ENCODE peak calls at places on chromosomes 7 and 10, in six cellular contexts. U is body of pancreas, Z is fibroblast of lung, O is heart right ventricle, K is GM23248, J is astrocyte. S is an unnamed sample.

GRCh38 chr10:43137971-43138756 is at the start of gene CSGALNACT2:
- DNase-seq in Z (peak), K (peak), O (peak), U (peak), J (peak), S (peak)

GRCh38 chr7:90816511-90817142 is 220.5 kb downstream of the CDK14 start:
- DNase-seq in Z (peak), U (no peak), J (peak), O (no peak), K (peak), S (no peak)

GRCh38 chr10:5094265-5095205 is at the start of gene AKR1C3:
- DNase-seq in J (peak), K (peak), O (peak), U (peak), Z (peak), S (no peak)

GRCh38 chr10:14889318-14889717 is 10.7 kb downstream of the SUV39H2 start:
- DNase-seq in O (no peak), K (peak), J (no peak), Z (peak), U (no peak), S (no peak)

GRCh38 chr10:124560377-124560776 is 98.8 kb downstream of the LHPP start:
- DNase-seq in K (peak), O (peak), Z (peak), J (peak), U (peak), S (peak)

GRCh38 chr7:23377134-23377533 is 78.0 kb downstream of the MALSU1 start:
- DNase-seq in O (no peak), K (peak), Z (peak), J (peak), U (no peak), S (no peak)

GRCh38 chr10:49050338-49050737 is 65.0 kb downstream of the VSTM4 start:
- DNase-seq in J (no peak), K (no peak), U (no peak), Z (peak), O (no peak), S (no peak)

GRCh38 chr7:24912874-24913514 is 67.0 kb downstream of the OSBPL3 start:
- DNase-seq in U (peak), J (no peak), Z (no peak), O (no peak), K (no peak), S (no peak)

GRCh38 chr7:148535227-148535626 is 55.3 kb upstream of the C7orf33 start:
- DNase-seq in Z (no peak), U (no peak), O (no peak), K (no peak), J (no peak), S (peak)

GRCh38 chr10:15225511-15225910 is 57.0 kb upstream of the NMT2 start:
- DNase-seq in J (no peak), K (no peak), U (no peak), O (no peak), Z (no peak), S (no peak)

GRCh38 chr10:115950320-115950719 is 322.7 kb downstream of the GFRA1 start:
- DNase-seq in K (no peak), J (peak), Z (peak), U (no peak), O (no peak), S (no peak)

GRCh38 chr7:140640727-140641531 is at the start of gene DENND2A:
- DNase-seq in Z (peak), O (peak), J (peak), K (peak), U (peak), S (peak)

GRCh38 chr7:140509789-140510188 is 30.5 kb upstream of the MKRN1 start:
- DNase-seq in J (no peak), Z (no peak), U (no peak), O (no peak), K (no peak), S (no peak)

GRCh38 chr10:7233259-7233991 is 177.4 kb downstream of the SFMBT2 start:
- DNase-seq in Z (no peak), U (no peak), O (no peak), J (no peak), K (no peak), S (no peak)

GRCh38 chr10:91607661-91608442 is 25.0 kb downstream of the PPP1R3C start:
- DNase-seq in K (peak), U (no peak), Z (no peak), J (peak), O (no peak), S (peak)

GRCh38 chr7:84675633-84676034 is 481.0 kb upstream of the SEMA3A start:
- DNase-seq in U (no peak), K (no peak), O (no peak), J (peak), Z (peak), S (no peak)

GRCh38 chr7:28364082-28364481 is 48.2 kb upstream of the CREB5 start:
- DNase-seq in K (no peak), Z (no peak), J (no peak), U (no peak), O (no peak), S (no peak)

GRCh38 chr7:132703742-132704141 is 127.5 kb upstream of the PLXNA4 start:
- DNase-seq in J (no peak), O (no peak), U (no peak), K (no peak), Z (no peak), S (no peak)

GRCh38 chr7:143296686-143297085 is 8.5 kb downstream of the CASP2 start:
- DNase-seq in Z (no peak), U (no peak), K (no peak), J (no peak), O (no peak), S (no peak)

GRCh38 chr10:115849197-115849596 is 423.8 kb downstream of the GFRA1 start:
- DNase-seq in J (peak), O (no peak), K (no peak), U (no peak), Z (no peak), S (no peak)

GRCh38 chr7:16791895-16792294 is 12.9 kb downstream of the AGR2 start:
- DNase-seq in K (peak), O (no peak), Z (peak), U (no peak), J (no peak), S (no peak)

GRCh38 chr7:14201353-14201752 is 211.9 kb upstream of the ETV1 start:
- DNase-seq in U (no peak), K (no peak), O (no peak), J (no peak), Z (no peak), S (no peak)

GRCh38 chr7:8125680-8126444 is 136.1 kb downstream of the ICA1 start:
- DNase-seq in Z (no peak), O (no peak), J (no peak), K (no peak), U (no peak), S (no peak)

GRCh38 chr10:116907588-116907987 is 58.3 kb downstream of the ENO4 start:
- DNase-seq in Z (no peak), J (no peak), K (no peak), U (no peak), O (no peak), S (no peak)

GRCh38 chr10:132433671-132434340 is 36.8 kb downstream of the PWWP2B start:
- DNase-seq in Z (no peak), U (no peak), J (no peak), K (no peak), O (no peak), S (no peak)

GRCh38 chr7:7911339-7911738 is 57.3 kb upstream of the GLCCI1 start:
- DNase-seq in K (peak), J (peak), O (no peak), U (no peak), Z (peak), S (no peak)

GRCh38 chr7:22197376-22197775 is 159.6 kb downstream of the RAPGEF5 start:
- DNase-seq in U (no peak), O (no peak), Z (no peak), K (no peak), J (no peak), S (no peak)

GRCh38 chr7:25949672-25950487 is 202.1 kb upstream of the NFE2L3 start:
- DNase-seq in U (peak), J (no peak), Z (no peak), K (peak), O (no peak), S (no peak)

GRCh38 chr7:65371468-65371867 is 2.2 kb upstream of the ZNF92 start:
- DNase-seq in U (peak), O (no peak), K (no peak), J (no peak), Z (no peak), S (no peak)

GRCh38 chr7:34463830-34464229 is 194.2 kb upstream of the NPSR1 start:
- DNase-seq in Z (no peak), K (peak), O (no peak), J (no peak), U (no peak), S (no peak)

GRCh38 chr10:23362879-23363787 is 18.5 kb upstream of the C10orf67 start:
- DNase-seq in O (no peak), J (no peak), U (no peak), K (no peak), Z (no peak), S (no peak)

GRCh38 chr10:4383683-4384082 is 442.3 kb upstream of the AKR1E2 start:
- DNase-seq in K (peak), U (no peak), Z (peak), J (peak), O (no peak), S (no peak)

GRCh38 chr10:71333154-71333887 is 14.3 kb downstream of the SLC29A3 start:
- DNase-seq in J (no peak), K (no peak), O (no peak), U (no peak), Z (no peak), S (no peak)

GRCh38 chr7:156999611-157000046 is 10.8 kb downstream of the MNX1 start:
- DNase-seq in O (no peak), Z (no peak), J (no peak), U (peak), K (no peak), S (no peak)

DNA sequence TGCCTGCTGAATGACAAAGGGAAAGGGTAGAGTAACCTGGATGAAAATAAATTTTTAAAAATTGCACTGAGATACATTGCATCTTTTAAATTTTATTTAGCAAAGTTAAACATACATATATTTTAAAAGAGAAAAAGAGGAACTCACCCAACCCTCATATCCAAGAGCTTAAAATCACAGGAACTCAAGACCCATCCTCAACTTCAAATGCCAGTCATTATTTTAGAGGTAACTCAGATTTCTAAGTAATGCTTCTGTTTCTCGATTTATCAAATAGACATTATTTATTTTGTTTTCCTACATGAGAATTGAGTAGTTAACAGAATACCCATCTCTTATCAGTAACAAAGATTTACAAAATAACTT is 32.4 kb upstream of the KMT2E start:
- DNase-seq in U (no peak), Z (no peak), O (no peak), J (no peak), K (no peak), S (no peak)
- H3K27ac ChIP-seq in U (no peak), Z (peak), O (peak), J (peak), K (peak), S (no peak)

GRCh38 chr10:30027057-30028005 is 32.1 kb downstream of the JCAD start:
- DNase-seq in O (peak), J (no peak), K (no peak), Z (no peak), U (peak), S (no peak)
- H3K4me3 ChIP-seq in O (no peak), J (no peak), K (no peak), Z (no peak), U (no peak), S (no peak)

DNA sequence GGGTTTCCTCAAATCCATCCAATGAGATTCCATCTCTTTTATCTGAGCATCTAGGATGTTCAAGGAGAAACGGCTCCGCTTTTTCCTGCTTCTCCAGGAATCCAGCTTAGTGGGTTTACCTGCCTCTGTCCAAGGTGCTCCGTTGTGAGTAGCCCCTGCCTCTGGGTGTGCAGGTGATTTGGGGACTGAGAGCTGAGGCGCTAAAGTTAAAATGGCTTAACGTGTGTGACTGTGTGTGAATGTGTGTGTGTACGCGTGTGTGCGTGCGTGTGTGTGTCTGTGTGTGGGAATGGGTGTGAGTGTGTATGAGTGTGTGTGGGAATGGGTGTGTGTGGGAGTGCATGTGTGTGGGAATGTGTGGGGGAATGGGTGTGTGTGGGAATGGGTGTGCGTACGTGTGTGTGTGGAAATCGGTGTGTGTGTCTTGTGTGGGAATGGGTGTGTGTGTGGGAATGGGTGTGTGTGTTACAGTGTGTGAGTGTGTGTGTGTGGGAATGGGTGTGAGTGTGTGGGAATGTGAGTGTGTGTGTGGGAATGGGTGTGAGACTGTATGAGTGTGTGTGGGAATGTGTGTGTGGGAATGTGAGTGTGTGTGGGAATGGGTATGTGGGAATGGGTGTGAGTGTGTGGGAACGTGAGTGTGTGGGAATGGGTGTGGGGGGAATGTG is 90.2 kb upstream of the INSIG1 start:
- DNase-seq in J (no peak), U (no peak), K (no peak), Z (no peak), O (no peak), S (no peak)
- H3K27ac ChIP-seq in J (peak), U (no peak), K (peak), Z (peak), O (peak), S (no peak)

GRCh38 chr10:126384269-126384873 is 3.9 kb downstream of the ADAM12 start:
- DNase-seq in J (peak), O (no peak), K (peak), Z (peak), U (no peak), S (no peak)
- H3K4me3 ChIP-seq in J (peak), O (no peak), K (peak), Z (no peak), U (no peak), S (no peak)

DNA sequence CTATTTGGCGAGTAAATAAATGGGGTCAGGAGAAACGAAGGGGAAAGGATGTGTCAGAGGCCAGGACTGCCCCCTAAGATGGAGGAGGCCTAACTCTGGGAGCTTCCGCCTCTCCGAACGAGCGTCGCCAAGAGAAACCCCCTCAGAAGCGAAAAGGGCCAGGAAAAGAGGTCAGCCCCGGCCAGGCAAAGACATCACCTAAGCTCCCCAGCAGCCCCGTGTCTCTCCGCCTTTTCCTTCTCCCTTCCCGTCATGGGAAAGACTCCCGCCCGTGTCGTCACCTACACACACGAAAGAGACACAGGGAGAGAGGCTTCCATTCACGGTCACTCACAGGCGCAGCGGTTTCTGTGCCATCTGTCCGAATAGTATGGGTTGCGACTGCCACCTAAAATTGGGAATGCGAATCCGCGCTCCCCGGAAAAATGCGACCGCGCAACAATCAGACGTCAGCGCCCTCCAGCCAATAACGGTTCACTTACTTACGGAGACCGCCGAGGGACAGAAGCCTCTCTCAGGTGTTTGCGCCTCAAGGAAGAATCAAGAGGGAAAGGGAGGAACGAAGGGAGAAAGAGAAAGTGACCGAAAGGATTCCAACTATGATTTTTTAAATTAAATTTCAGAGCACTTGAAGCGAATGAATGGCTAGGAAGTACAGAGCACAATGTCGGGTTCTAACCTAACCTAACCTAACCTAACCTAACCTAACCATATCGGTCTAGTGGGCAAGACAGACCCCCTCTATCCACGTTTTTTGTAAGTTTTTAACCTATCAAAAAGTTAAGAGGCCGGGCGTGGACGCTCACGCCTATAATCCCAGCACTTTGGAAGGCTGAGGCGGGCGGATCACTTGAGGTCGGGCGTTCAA is at the start of gene CWF19L1:
- DNase-seq in Z (peak), J (peak), U (peak), K (peak), O (peak), S (peak)
- H3K27ac ChIP-seq in Z (peak), J (peak), U (peak), K (peak), O (peak), S (peak)

GRCh38 chr7:47536705-47537611 is 45.0 kb downstream of the TNS3 start:
- DNase-seq in J (peak), K (peak), O (peak), Z (peak), U (peak), S (no peak)

GRCh38 chr7:47537716-47538640 is 43.9 kb downstream of the TNS3 start:
- DNase-seq in K (peak), Z (peak), J (peak), U (no peak), O (no peak), S (no peak)

GRCh38 chr7:47535704-47536628 is 45.9 kb downstream of the TNS3 start:
- DNase-seq in J (peak), U (no peak), K (peak), Z (no peak), O (no peak), S (no peak)

GRCh38 chr7:47534322-47535032 is 47.4 kb downstream of the TNS3 start:
- DNase-seq in K (peak), Z (no peak), O (no peak), U (no peak), J (peak), S (no peak)

GRCh38 chr7:47535033-47535703 is 46.7 kb downstream of the TNS3 start:
- DNase-seq in Z (peak), K (peak), U (no peak), O (no peak), J (peak), S (no peak)
- H3K4me3 ChIP-seq in Z (no peak), K (peak), U (no peak), O (no peak), J (no peak), S (no peak)

DNA sequence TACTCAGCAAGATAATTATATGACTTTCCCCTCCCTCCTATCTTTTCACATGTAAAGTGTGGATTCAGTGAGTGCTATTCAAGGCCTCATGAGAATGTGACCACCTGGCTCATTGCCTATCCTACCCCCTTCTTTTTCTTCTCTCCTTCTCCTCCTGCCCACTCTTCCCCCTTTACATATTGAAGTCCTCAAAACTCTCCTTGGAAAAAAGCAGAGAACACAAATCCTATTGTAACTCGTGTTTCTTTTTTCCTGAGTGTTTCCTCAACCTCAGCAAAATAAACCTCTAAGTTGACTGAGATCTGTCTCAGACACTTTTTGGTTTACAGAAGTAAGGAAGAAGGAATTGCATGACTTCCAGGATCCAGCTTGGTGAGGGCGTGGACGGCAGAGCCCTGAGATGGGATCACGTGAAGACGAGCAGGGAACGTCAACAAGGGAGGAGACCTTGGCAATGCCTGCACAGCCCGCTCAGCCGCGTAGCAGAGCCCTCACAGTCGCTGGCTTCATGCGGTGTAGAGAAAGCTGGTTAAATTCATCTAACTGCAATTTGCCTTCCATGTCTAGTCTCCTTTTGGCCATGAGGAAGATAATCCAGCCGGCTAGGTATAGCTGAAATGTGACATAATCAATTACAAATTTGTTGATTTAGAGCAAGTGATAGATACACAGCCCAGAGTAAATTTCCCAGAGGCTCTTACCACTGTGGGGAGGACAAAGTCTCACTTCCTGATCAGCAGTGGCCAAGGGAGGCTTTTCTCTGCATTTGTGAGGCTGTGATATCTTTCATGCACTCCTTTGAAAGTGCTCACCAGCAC is 75.7 kb downstream of the LYZL2 start:
- DNase-seq in U (peak), J (no peak), K (peak), Z (peak), O (peak), S (no peak)
- H3K27ac ChIP-seq in U (no peak), J (no peak), K (peak), Z (no peak), O (peak), S (no peak)

DNA sequence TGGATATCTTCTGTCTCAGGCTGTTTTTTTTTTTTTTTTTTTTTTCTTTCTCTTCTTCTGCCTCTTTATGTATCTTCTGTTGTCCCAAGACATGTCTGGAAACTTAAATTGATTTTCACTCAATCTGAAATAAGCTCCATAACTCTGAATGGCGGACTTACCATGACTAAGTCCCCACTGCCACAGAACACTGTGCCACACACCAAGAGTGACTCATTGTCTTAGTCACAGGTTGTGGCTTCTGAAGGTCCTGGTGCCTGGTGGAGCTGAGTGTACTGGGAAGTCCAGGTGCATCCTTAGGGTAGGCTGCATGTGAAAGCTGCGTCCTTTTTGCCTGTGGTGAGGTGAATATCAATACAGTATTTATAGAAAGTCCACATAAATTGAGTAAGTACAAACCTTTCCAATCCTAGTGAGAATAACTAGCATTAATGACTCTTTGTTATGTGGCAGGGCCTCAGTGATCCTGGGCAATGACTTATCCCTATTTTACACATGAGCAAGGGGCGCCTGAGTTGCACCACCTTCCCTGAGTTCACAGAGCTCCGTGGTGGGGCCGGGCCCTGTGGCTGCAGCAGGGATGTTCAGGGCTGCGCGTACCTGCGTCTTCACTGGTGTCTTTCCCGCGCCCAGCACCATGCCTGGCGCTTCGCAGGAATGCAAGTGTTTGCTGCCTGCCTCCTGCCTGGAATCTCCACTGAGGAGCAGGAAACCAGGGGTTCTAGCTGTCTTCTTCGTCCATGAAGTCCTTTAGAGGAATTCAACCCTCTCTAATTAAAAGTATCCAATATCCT is 4.3 kb downstream of the PFKP start:
- DNase-seq in Z (peak), U (no peak), O (no peak), J (peak), K (peak), S (no peak)
- H3K4me3 ChIP-seq in Z (no peak), U (no peak), O (no peak), J (no peak), K (no peak), S (no peak)

S was measured in WERI-Rb-1.